ENCODE peak calls at places on chromosomes 2 and 18, in four cellular contexts. M is GM04504; B is stimulated activated CD8-positive, alpha-beta memory T cell treated with anti-CD3 and anti-CD28 coated beads, Interleukin-7, amount 100 ng/mL, for 48 hours; Q is T-helper 9 cell. P is an unnamed sample.

GRCh38 chr2:45855374-45855773 is 203.9 kb downstream of the PRKCE start:
- DNase-seq in M (no peak), B (no peak), Q (no peak), P (no peak)

GRCh38 chr2:190093793-190094192 is 31.3 kb upstream of the MSTN start:
- DNase-seq in M (peak; percentile 13), B (no peak), Q (no peak), P (no peak)

GRCh38 chr2:37623971-37624897 is 47.2 kb downstream of the CDC42EP3 start:
- DNase-seq in M (no peak), B (no peak), Q (no peak), P (no peak)

GRCh38 chr2:208062113-208062512 is 36.8 kb upstream of the PLEKHM3 start:
- DNase-seq in M (no peak), B (no peak), Q (no peak), P (peak; percentile 20)

GRCh38 chr2:102049756-102050443 is 58.1 kb downstream of the IL1R2 start:
- DNase-seq in M (no peak), B (no peak), Q (no peak), P (no peak)

GRCh38 chr2:137938204-137938603 is 26.1 kb upstream of the HNMT start:
- DNase-seq in M (no peak), B (no peak), Q (no peak), P (no peak)

GRCh38 chr2:112634153-112634873 is 11.4 kb upstream of the SLC20A1 start:
- DNase-seq in M (no peak), B (no peak), Q (peak; percentile 16), P (no peak)

GRCh38 chr2:170162261-170162612 is 15.7 kb upstream of the MYO3B start:
- DNase-seq in M (no peak), B (no peak), Q (no peak), P (no peak)

GRCh38 chr2:20140321-20141055 is 84.4 kb downstream of the SDC1 start:
- DNase-seq in M (no peak), B (no peak), Q (no peak), P (no peak)

GRCh38 chr2:217092710-217093379 is 233.0 kb upstream of the TNP1 start:
- DNase-seq in M (no peak), B (no peak), Q (no peak), P (peak; percentile 27)

GRCh38 chr2:40028792-40029488 is 249.9 kb upstream of the THUMPD2 start:
- DNase-seq in M (no peak), B (no peak), Q (no peak), P (peak; percentile 11)

GRCh38 chr2:36405183-36405582 is 49.6 kb downstream of the CRIM1 start:
- DNase-seq in M (no peak), B (no peak), Q (no peak), P (no peak)

GRCh38 chr2:63023444-63023843 is 27.2 kb upstream of the OTX1 start:
- DNase-seq in M (no peak), B (no peak), Q (no peak), P (no peak)

GRCh38 chr18:29147944-29148343 is 971.0 kb upstream of the CDH2 start:
- DNase-seq in M (no peak), B (no peak), Q (no peak), P (peak; percentile 37)

GRCh38 chr18:62329676-62330454 is 4.8 kb downstream of the TNFRSF11A start:
- DNase-seq in M (no peak), B (peak; percentile 57), Q (no peak), P (peak; percentile 47)

GRCh38 chr18:8423051-8423558 is 186.1 kb upstream of the RAB12 start:
- DNase-seq in M (peak; percentile 18), B (no peak), Q (no peak), P (no peak)

GRCh38 chr18:45046226-45046625 is 365.5 kb downstream of the SETBP1 start:
- DNase-seq in M (no peak), B (no peak), Q (no peak), P (no peak)

GRCh38 chr18:54702687-54703086 is 111.6 kb downstream of the DYNAP start:
- DNase-seq in M (no peak), B (no peak), Q (no peak), P (no peak)

GRCh38 chr2:239312741-239313246 is 88.0 kb downstream of the HDAC4 start:
- DNase-seq in M (no peak), B (no peak), Q (no peak), P (no peak)

GRCh38 chr18:3649559-3650426 is 199.8 kb downstream of the TGIF1 start:
- DNase-seq in M (no peak), B (no peak), Q (no peak), P (no peak)

GRCh38 chr2:204535764-204536163 is 9.5 kb upstream of the PARD3B start:
- DNase-seq in M (no peak), B (no peak), Q (no peak), P (no peak)

GRCh38 chr18:63446266-63446665 is 24.0 kb upstream of the VPS4B start:
- DNase-seq in M (no peak), B (no peak), Q (no peak), P (no peak)

GRCh38 chr18:13435596-13436333 is 217.2 kb downstream of the LDLRAD4 start:
- DNase-seq in M (peak; percentile 48), B (no peak), Q (no peak), P (no peak)

GRCh38 chr18:58361212-58361611 is 267.7 kb downstream of the ALPK2 start:
- DNase-seq in M (no peak), B (no peak), Q (no peak), P (no peak)

GRCh38 chr18:77223653-77224052 is 26.0 kb upstream of the GALR1 start:
- DNase-seq in M (peak; percentile 12), B (no peak), Q (no peak), P (no peak)

GRCh38 chr18:48138660-48139426 is 208.4 kb upstream of the SMAD2 start:
- DNase-seq in M (no peak), B (no peak), Q (no peak), P (peak; percentile 29)

GRCh38 chr2:182302174-182302573 is 124.7 kb downstream of the PDE1A start:
- DNase-seq in M (peak; percentile 46), B (no peak), Q (no peak), P (no peak)